ENCODE peak calls at places on chromosomes 5 and 9, in seven cellular contexts. Y is pancreas, L is lower leg skin, N is AG09319, D is tibial artery, O is GM12878, I is stomach. F is an unnamed sample.

GRCh38 chr9:93127395-93127911 is 6.6 kb downstream of the NINJ1 start:
- DNase-seq in L (no peak), O (no peak), N (no peak), I (no peak), D (peak), Y (peak), F (peak)

GRCh38 chr9:129648092-129648763 is 6.3 kb upstream of the ASB6 start:
- DNase-seq in Y (no peak), I (no peak), L (no peak), D (no peak), O (no peak), N (no peak), F (no peak)

GRCh38 chr9:92804727-92805126 is 40.1 kb upstream of the BICD2 start:
- DNase-seq in I (no peak), L (no peak), N (no peak), D (no peak), O (no peak), Y (no peak), F (no peak)

GRCh38 chr9:117835798-117836197 is 131.6 kb downstream of the TLR4 start:
- DNase-seq in D (no peak), I (no peak), O (no peak), N (no peak), L (no peak), Y (no peak), F (no peak)

GRCh38 chr5:127293373-127293772 is 2.8 kb downstream of the MEGF10 start:
- DNase-seq in N (no peak), L (no peak), Y (no peak), I (no peak), D (no peak), O (no peak), F (no peak)

GRCh38 chr5:1736065-1736464 is 63.6 kb downstream of the MRPL36 start:
- DNase-seq in D (no peak), O (no peak), L (peak), N (no peak), I (no peak), Y (no peak), F (no peak)

GRCh38 chr5:84274585-84275468 is 109.9 kb downstream of the EDIL3 start:
- DNase-seq in L (peak), Y (no peak), N (no peak), O (no peak), I (peak), D (peak), F (no peak)

GRCh38 chr5:180847053-180847452 is 14.0 kb downstream of the ZFP62 start:
- DNase-seq in O (no peak), N (no peak), L (no peak), D (no peak), I (no peak), Y (no peak), F (no peak)

GRCh38 chr9:27340876-27341540 is 44.1 kb upstream of the EQTN start:
- DNase-seq in O (no peak), L (no peak), D (no peak), I (no peak), Y (no peak), N (no peak), F (no peak)

GRCh38 chr5:12679731-12680130 is 775.5 kb upstream of the CTNND2 start:
- DNase-seq in D (no peak), L (no peak), Y (no peak), N (no peak), I (no peak), O (no peak), F (no peak)

DNA sequence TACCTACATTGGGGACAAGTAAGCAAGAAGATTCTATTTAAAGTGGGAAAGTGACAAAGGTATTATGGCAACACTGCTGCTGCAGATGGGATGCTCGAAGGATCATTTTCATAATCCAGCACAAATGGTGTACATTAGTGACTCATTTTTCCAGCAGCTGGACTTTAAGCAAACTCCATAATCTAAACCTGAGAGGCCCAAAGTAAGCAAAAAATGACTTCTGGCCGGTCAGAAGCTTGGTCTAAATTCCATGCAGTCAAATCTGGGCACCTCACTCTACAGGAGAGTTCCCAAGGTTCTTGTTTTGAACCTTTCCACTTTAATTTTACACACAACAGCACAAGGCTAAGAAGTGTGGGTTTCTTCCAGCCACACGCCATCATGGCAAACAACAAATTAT is 43.7 kb upstream of the TRAF1 start:
- DNase-seq in L (no peak), O (no peak), N (peak), I (no peak), D (no peak), Y (no peak), F (no peak)
- TF ChIP-seq CTCF in L (no peak), O (no peak), N (no peak), I (no peak), D (no peak), Y (no peak), F (no peak)

GRCh38 chr5:4142842-4143241 is 547.2 kb downstream of the IRX1 start:
- DNase-seq in Y (no peak), N (no peak), D (no peak), O (no peak), I (no peak), L (no peak), F (no peak)
- TF ChIP-seq CTCF in Y (no peak), N (no peak), D (no peak), O (no peak), I (no peak), L (no peak), F (no peak)

GRCh38 chr5:23742701-23743100 is 235.3 kb downstream of the PRDM9 start:
- DNase-seq in N (no peak), O (no peak), D (no peak), L (no peak), Y (no peak), I (no peak), F (no peak)
- TF ChIP-seq CTCF in N (no peak), O (no peak), D (no peak), L (no peak), Y (no peak), I (no peak), F (no peak)

GRCh38 chr5:140875085-140876065 is at the start of gene PCDHA12:
- DNase-seq in N (no peak), Y (no peak), L (no peak), O (no peak), D (no peak), I (no peak), F (no peak)
- TF ChIP-seq CTCF in N (no peak), Y (no peak), L (no peak), O (no peak), D (no peak), I (no peak), F (no peak)

F was measured in CD14-positive monocyte.